ENCODE peak calls at places on chromosomes 4 and X, in nine cellular contexts. One of them, this sample, is unnamed.

GRCh38 chrX:30278365-30278764 is 30.8 kb downstream of the NR0B1 start:
- DNase-seq in suprapubic skin: no peak
- DNase-seq in transverse colon: no peak
- DNase-seq in cardiac fibroblast: peak; percentile 45
- DNase-seq in T-cell: no peak
- DNase-seq in activated CD8-positive, alpha-beta memory T cell treated with anti-CD3 and anti-CD28 coated beads for 1 hour: no peak
- DNase-seq in midbrain: no peak
- DNase-seq in IMR-90: peak; percentile 34
- DNase-seq in stimulated activated naive CD8-positive, alpha-beta T cell treated with anti-CD3 and anti-CD28 coated beads, Interleukin-15, Interleukin-2, amounts not matched to agents 100 U/mL and 50 U/mL, for 24 hours: no peak
- DNase-seq in this sample: no peak

GRCh38 chr4:8694651-8695151 is 102.1 kb downstream of the CPZ start:
- DNase-seq in suprapubic skin: no peak
- DNase-seq in IMR-90: no peak
- DNase-seq in midbrain: no peak
- DNase-seq in T-cell: no peak
- DNase-seq in cardiac fibroblast: no peak
- DNase-seq in stimulated activated naive CD8-positive, alpha-beta T cell treated with anti-CD3 and anti-CD28 coated beads, Interleukin-15, Interleukin-2, amounts not matched to agents 100 U/mL and 50 U/mL, for 24 hours: no peak
- DNase-seq in activated CD8-positive, alpha-beta memory T cell treated with anti-CD3 and anti-CD28 coated beads for 1 hour: no peak
- DNase-seq in transverse colon: peak; percentile 5
- DNase-seq in this sample: no peak

GRCh38 chr4:1215347-1216075 is 33.4 kb downstream of the CTBP1 start:
- DNase-seq in stimulated activated naive CD8-positive, alpha-beta T cell treated with anti-CD3 and anti-CD28 coated beads, Interleukin-15, Interleukin-2, amounts not matched to agents 100 U/mL and 50 U/mL, for 24 hours: no peak
- DNase-seq in activated CD8-positive, alpha-beta memory T cell treated with anti-CD3 and anti-CD28 coated beads for 1 hour: no peak
- DNase-seq in T-cell: no peak
- DNase-seq in cardiac fibroblast: no peak
- DNase-seq in midbrain: no peak
- DNase-seq in IMR-90: no peak
- DNase-seq in transverse colon: peak; percentile 74
- DNase-seq in suprapubic skin: no peak
- DNase-seq in this sample: no peak

GRCh38 chrX:1491851-1492349 is 39.2 kb upstream of the ASMTL start:
- DNase-seq in cardiac fibroblast: no peak
- DNase-seq in suprapubic skin: peak; percentile 24
- DNase-seq in T-cell: peak; percentile 39
- DNase-seq in midbrain: no peak
- DNase-seq in IMR-90: no peak
- DNase-seq in transverse colon: no peak
- DNase-seq in activated CD8-positive, alpha-beta memory T cell treated with anti-CD3 and anti-CD28 coated beads for 1 hour: no peak
- DNase-seq in stimulated activated naive CD8-positive, alpha-beta T cell treated with anti-CD3 and anti-CD28 coated beads, Interleukin-15, Interleukin-2, amounts not matched to agents 100 U/mL and 50 U/mL, for 24 hours: peak; percentile 77
- DNase-seq in this sample: no peak

GRCh38 chr4:128159967-128160366 is 98.9 kb downstream of the LARP1B start:
- DNase-seq in suprapubic skin: no peak
- DNase-seq in activated CD8-positive, alpha-beta memory T cell treated with anti-CD3 and anti-CD28 coated beads for 1 hour: no peak
- DNase-seq in transverse colon: no peak
- DNase-seq in stimulated activated naive CD8-positive, alpha-beta T cell treated with anti-CD3 and anti-CD28 coated beads, Interleukin-15, Interleukin-2, amounts not matched to agents 100 U/mL and 50 U/mL, for 24 hours: no peak
- DNase-seq in T-cell: no peak
- DNase-seq in midbrain: no peak
- DNase-seq in IMR-90: peak; percentile 97
- DNase-seq in cardiac fibroblast: peak; percentile 19
- DNase-seq in this sample: no peak

GRCh38 chr4:170058745-170059144 is 31.0 kb downstream of the AADAT start:
- DNase-seq in transverse colon: no peak
- DNase-seq in activated CD8-positive, alpha-beta memory T cell treated with anti-CD3 and anti-CD28 coated beads for 1 hour: no peak
- DNase-seq in cardiac fibroblast: no peak
- DNase-seq in IMR-90: no peak
- DNase-seq in T-cell: no peak
- DNase-seq in suprapubic skin: no peak
- DNase-seq in midbrain: no peak
- DNase-seq in stimulated activated naive CD8-positive, alpha-beta T cell treated with anti-CD3 and anti-CD28 coated beads, Interleukin-15, Interleukin-2, amounts not matched to agents 100 U/mL and 50 U/mL, for 24 hours: no peak
- DNase-seq in this sample: no peak

GRCh38 chr4:4986856-4987255 is 32.4 kb downstream of the CYTL1 start:
- DNase-seq in suprapubic skin: no peak
- DNase-seq in cardiac fibroblast: no peak
- DNase-seq in midbrain: no peak
- DNase-seq in stimulated activated naive CD8-positive, alpha-beta T cell treated with anti-CD3 and anti-CD28 coated beads, Interleukin-15, Interleukin-2, amounts not matched to agents 100 U/mL and 50 U/mL, for 24 hours: no peak
- DNase-seq in transverse colon: no peak
- DNase-seq in activated CD8-positive, alpha-beta memory T cell treated with anti-CD3 and anti-CD28 coated beads for 1 hour: no peak
- DNase-seq in IMR-90: no peak
- DNase-seq in T-cell: no peak
- DNase-seq in this sample: no peak

GRCh38 chr4:165779950-165780670 is 92.9 kb upstream of the TLL1 start:
- DNase-seq in IMR-90: no peak
- DNase-seq in transverse colon: no peak
- DNase-seq in suprapubic skin: no peak
- DNase-seq in T-cell: no peak
- DNase-seq in cardiac fibroblast: no peak
- DNase-seq in activated CD8-positive, alpha-beta memory T cell treated with anti-CD3 and anti-CD28 coated beads for 1 hour: no peak
- DNase-seq in stimulated activated naive CD8-positive, alpha-beta T cell treated with anti-CD3 and anti-CD28 coated beads, Interleukin-15, Interleukin-2, amounts not matched to agents 100 U/mL and 50 U/mL, for 24 hours: no peak
- DNase-seq in midbrain: no peak
- DNase-seq in this sample: no peak

GRCh38 chr4:87697272-87697671 is 47.2 kb downstream of the DMP1 start:
- DNase-seq in suprapubic skin: no peak
- DNase-seq in IMR-90: no peak
- DNase-seq in transverse colon: no peak
- DNase-seq in T-cell: no peak
- DNase-seq in activated CD8-positive, alpha-beta memory T cell treated with anti-CD3 and anti-CD28 coated beads for 1 hour: no peak
- DNase-seq in cardiac fibroblast: no peak
- DNase-seq in stimulated activated naive CD8-positive, alpha-beta T cell treated with anti-CD3 and anti-CD28 coated beads, Interleukin-15, Interleukin-2, amounts not matched to agents 100 U/mL and 50 U/mL, for 24 hours: no peak
- DNase-seq in midbrain: no peak
- DNase-seq in this sample: no peak

GRCh38 chr4:3741217-3742011 is 24.8 kb upstream of the ADRA2C start:
- DNase-seq in transverse colon: no peak
- DNase-seq in stimulated activated naive CD8-positive, alpha-beta T cell treated with anti-CD3 and anti-CD28 coated beads, Interleukin-15, Interleukin-2, amounts not matched to agents 100 U/mL and 50 U/mL, for 24 hours: no peak
- DNase-seq in midbrain: no peak
- DNase-seq in T-cell: no peak
- DNase-seq in activated CD8-positive, alpha-beta memory T cell treated with anti-CD3 and anti-CD28 coated beads for 1 hour: no peak
- DNase-seq in cardiac fibroblast: no peak
- DNase-seq in suprapubic skin: no peak
- DNase-seq in IMR-90: no peak
- DNase-seq in this sample: no peak

GRCh38 chr4:83387922-83388676 is 53.5 kb upstream of the HPSE start:
- DNase-seq in midbrain: no peak
- DNase-seq in transverse colon: no peak
- DNase-seq in suprapubic skin: no peak
- DNase-seq in cardiac fibroblast: peak; percentile 24
- DNase-seq in IMR-90: no peak
- DNase-seq in stimulated activated naive CD8-positive, alpha-beta T cell treated with anti-CD3 and anti-CD28 coated beads, Interleukin-15, Interleukin-2, amounts not matched to agents 100 U/mL and 50 U/mL, for 24 hours: peak; percentile 11
- DNase-seq in activated CD8-positive, alpha-beta memory T cell treated with anti-CD3 and anti-CD28 coated beads for 1 hour: no peak
- DNase-seq in T-cell: peak; percentile 30
- DNase-seq in this sample: no peak

GRCh38 chrX:118802857-118803256 is 20.8 kb upstream of the ZCCHC12 start:
- DNase-seq in IMR-90: peak; percentile 35
- DNase-seq in suprapubic skin: no peak
- DNase-seq in activated CD8-positive, alpha-beta memory T cell treated with anti-CD3 and anti-CD28 coated beads for 1 hour: no peak
- DNase-seq in T-cell: no peak
- DNase-seq in midbrain: peak; percentile 6
- DNase-seq in transverse colon: no peak
- DNase-seq in stimulated activated naive CD8-positive, alpha-beta T cell treated with anti-CD3 and anti-CD28 coated beads, Interleukin-15, Interleukin-2, amounts not matched to agents 100 U/mL and 50 U/mL, for 24 hours: no peak
- DNase-seq in cardiac fibroblast: peak; percentile 84
- DNase-seq in this sample: no peak

GRCh38 chr4:112888617-112889016 is 160.8 kb upstream of the ANK2 start:
- DNase-seq in T-cell: no peak
- DNase-seq in midbrain: peak; percentile 77
- DNase-seq in transverse colon: no peak
- DNase-seq in stimulated activated naive CD8-positive, alpha-beta T cell treated with anti-CD3 and anti-CD28 coated beads, Interleukin-15, Interleukin-2, amounts not matched to agents 100 U/mL and 50 U/mL, for 24 hours: no peak
- DNase-seq in cardiac fibroblast: no peak
- DNase-seq in suprapubic skin: no peak
- DNase-seq in IMR-90: no peak
- DNase-seq in activated CD8-positive, alpha-beta memory T cell treated with anti-CD3 and anti-CD28 coated beads for 1 hour: no peak
- DNase-seq in this sample: no peak

GRCh38 chr4:174553828-174554227 is 31.5 kb upstream of the HPGD start:
- DNase-seq in transverse colon: no peak
- DNase-seq in IMR-90: no peak
- DNase-seq in T-cell: no peak
- DNase-seq in midbrain: no peak
- DNase-seq in activated CD8-positive, alpha-beta memory T cell treated with anti-CD3 and anti-CD28 coated beads for 1 hour: no peak
- DNase-seq in suprapubic skin: no peak
- DNase-seq in stimulated activated naive CD8-positive, alpha-beta T cell treated with anti-CD3 and anti-CD28 coated beads, Interleukin-15, Interleukin-2, amounts not matched to agents 100 U/mL and 50 U/mL, for 24 hours: no peak
- DNase-seq in cardiac fibroblast: peak; percentile 58
- DNase-seq in this sample: no peak

GRCh38 chr4:184453402-184454160 is 20.8 kb downstream of the IRF2 start:
- DNase-seq in midbrain: peak; percentile 29
- DNase-seq in IMR-90: peak; percentile 95
- DNase-seq in cardiac fibroblast: peak; percentile 88
- DNase-seq in stimulated activated naive CD8-positive, alpha-beta T cell treated with anti-CD3 and anti-CD28 coated beads, Interleukin-15, Interleukin-2, amounts not matched to agents 100 U/mL and 50 U/mL, for 24 hours: peak; percentile 37
- DNase-seq in transverse colon: peak; percentile 59
- DNase-seq in suprapubic skin: no peak
- DNase-seq in activated CD8-positive, alpha-beta memory T cell treated with anti-CD3 and anti-CD28 coated beads for 1 hour: no peak
- DNase-seq in T-cell: peak; percentile 48
- DNase-seq in this sample: peak; percentile 17

GRCh38 chr4:101122019-101122418 is 225.3 kb downstream of the PPP3CA start:
- DNase-seq in transverse colon: no peak
- DNase-seq in midbrain: no peak
- DNase-seq in IMR-90: no peak
- DNase-seq in stimulated activated naive CD8-positive, alpha-beta T cell treated with anti-CD3 and anti-CD28 coated beads, Interleukin-15, Interleukin-2, amounts not matched to agents 100 U/mL and 50 U/mL, for 24 hours: no peak
- DNase-seq in suprapubic skin: no peak
- DNase-seq in cardiac fibroblast: no peak
- DNase-seq in T-cell: no peak
- DNase-seq in activated CD8-positive, alpha-beta memory T cell treated with anti-CD3 and anti-CD28 coated beads for 1 hour: no peak
- DNase-seq in this sample: no peak

This sample was measured in thyroid gland.